ENCODE peak calls at places on chromosomes 12 and 14, in seven cellular contexts. S is left lobe of liver; O is right cardiac atrium; Q is activated naive CD4-positive, alpha-beta T cell treated with anti-CD3 and anti-CD28 coated beads, Interleukin-2, amount 50 U/mL, for 16 hours; P is glomerular endothelial cell; K is mucosa of descending colon; Z is NCI-H1436. J is an unnamed sample.

GRCh38 chr14:50225067-50225973 is 6.1 kb downstream of the SOS2 start:
- DNase-seq in Z (no peak), Q (no peak), K (no peak), O (no peak), S (no peak), P (no peak), J (no peak)

GRCh38 chr14:58171090-58171489 is 19.1 kb upstream of the ARMH4 start:
- DNase-seq in S (peak), Z (peak), O (peak), P (no peak), Q (peak), K (peak), J (peak)

GRCh38 chr14:68395585-68395984 is 397.3 kb downstream of the ZFP36L1 start:
- DNase-seq in Z (no peak), Q (no peak), S (no peak), P (no peak), O (no peak), K (no peak), J (no peak)

GRCh38 chr12:88056571-88056970 is 27.4 kb upstream of the C12orf50 start:
- DNase-seq in Q (no peak), P (no peak), Z (no peak), S (no peak), K (no peak), O (no peak), J (no peak)

GRCh38 chr12:99695050-99695449 is 47.5 kb downstream of the GARIN6 start:
- DNase-seq in P (no peak), K (no peak), S (no peak), O (no peak), Z (no peak), Q (no peak), J (no peak)

GRCh38 chr12:2285462-2285861 is 232.7 kb downstream of the CACNA1C start:
- DNase-seq in S (peak), P (no peak), Z (no peak), K (no peak), Q (no peak), O (no peak), J (no peak)

GRCh38 chr14:32537166-32537565 is 208.1 kb downstream of the AKAP6 start:
- DNase-seq in Z (no peak), K (no peak), S (no peak), O (no peak), Q (no peak), P (no peak), J (no peak)

GRCh38 chr12:43208221-43208620 is 343.8 kb downstream of the ADAMTS20 start:
- DNase-seq in Q (no peak), Z (no peak), P (no peak), O (no peak), S (no peak), K (no peak), J (no peak)

GRCh38 chr12:102903318-102904007 is 13.6 kb downstream of the PAH start:
- DNase-seq in K (no peak), S (no peak), P (no peak), O (no peak), Z (peak), Q (no peak), J (no peak)

GRCh38 chr12:28611115-28611435 is 420.8 kb downstream of the CCDC91 start:
- DNase-seq in K (no peak), S (no peak), O (no peak), P (peak), Z (no peak), Q (no peak), J (no peak)

GRCh38 chr12:132056959-132057358 is 87.2 kb downstream of the DDX51 start:
- DNase-seq in P (no peak), O (no peak), K (no peak), Q (no peak), S (no peak), Z (no peak), J (no peak)

GRCh38 chr14:80522936-80523335 is 311.6 kb upstream of the DIO2 start:
- DNase-seq in K (no peak), O (no peak), S (no peak), Q (no peak), Z (no peak), P (no peak), J (no peak)

GRCh38 chr12:102958830-102959176 is 1.3 kb downstream of the ASCL1 start:
- DNase-seq in S (no peak), P (no peak), K (no peak), O (no peak), Q (no peak), Z (no peak), J (no peak)

GRCh38 chr14:73173092-73173735 is 36.9 kb downstream of the PSEN1 start:
- DNase-seq in P (peak), O (no peak), K (no peak), S (no peak), Z (peak), Q (no peak), J (no peak)

GRCh38 chr14:69815556-69815955 is 18.5 kb upstream of the SLC10A1 start:
- DNase-seq in Q (no peak), S (no peak), Z (no peak), P (no peak), K (no peak), O (no peak), J (no peak)

GRCh38 chr12:120865094-120865493 is 39.1 kb downstream of the SPPL3 start:
- DNase-seq in K (no peak), Z (no peak), P (no peak), O (no peak), Q (no peak), S (no peak), J (no peak)

GRCh38 chr14:72516936-72517408 is 376.9 kb downstream of the DPF3 start:
- DNase-seq in Z (peak), S (peak), K (peak), O (peak), P (no peak), Q (peak), J (peak)